ENCODE peak calls at places on chromosomes 11 and 22, in four cellular contexts. W, Z, A and N are unnamed samples.

GRCh38 chr11:86955111-86955673 is at the start of gene FZD4:
- DNase-seq in A (peak), W (peak), Z (peak), N (peak)

GRCh38 chr11:134628426-134628825 is 216.4 kb upstream of the B3GAT1 start:
- DNase-seq in W (no peak), Z (no peak), A (no peak), N (no peak)

GRCh38 chr11:11243790-11244469 is 109.1 kb downstream of the CSNK2A3 start:
- DNase-seq in A (peak), Z (no peak), W (no peak), N (no peak)

GRCh38 chr11:110297726-110298297 is 1.4 kb upstream of the RDX start:
- DNase-seq in A (no peak), W (no peak), Z (peak), N (no peak)

GRCh38 chr11:11192541-11192940 is 160.5 kb downstream of the CSNK2A3 start:
- DNase-seq in Z (no peak), A (no peak), W (no peak), N (no peak)

GRCh38 chr11:67371549-67372231 is 1.7 kb downstream of the CLCF1 start:
- DNase-seq in W (peak), A (peak), Z (peak), N (no peak)

GRCh38 chr22:30591191-30591587 is 521 bp downstream of the PES1 start:
- DNase-seq in Z (no peak), A (no peak), W (peak), N (no peak)

GRCh38 chr22:40631925-40632324 is 4.6 kb downstream of the MRTFA start:
- DNase-seq in A (no peak), Z (no peak), W (peak), N (no peak)

GRCh38 chr11:97702948-97703347 is 1313.1 kb downstream of the JRKL start:
- DNase-seq in A (no peak), Z (no peak), W (no peak), N (no peak)

GRCh38 chr11:82546556-82547162 is 187.0 kb downstream of the FAM181B start:
- DNase-seq in W (no peak), Z (no peak), A (no peak), N (no peak)